ENCODE peak calls at places on chromosomes 5 and 9, in seven cellular contexts. One of them, this sample, is unnamed.

GRCh38 chr5:147391781-147392180 is 118.1 kb downstream of the DPYSL3 start:
- DNase-seq in Calu3: peak; percentile 56
- DNase-seq in DMS153: no peak
- DNase-seq in psoas muscle: peak; percentile 71
- DNase-seq in uterus: peak; percentile 43
- DNase-seq in RCC 7860: peak; percentile 82
- DNase-seq in LoVo: peak; percentile 29
- DNase-seq in this sample: no peak

GRCh38 chr5:142441638-142442037 is 116.8 kb upstream of the SPRY4 start:
- DNase-seq in Calu3: no peak
- DNase-seq in DMS153: no peak
- DNase-seq in psoas muscle: no peak
- DNase-seq in uterus: peak; percentile 43
- DNase-seq in RCC 7860: no peak
- DNase-seq in LoVo: no peak
- DNase-seq in this sample: no peak

GRCh38 chr5:136027316-136027715 is 1.5 kb upstream of the TGFBI start:
- DNase-seq in Calu3: no peak
- DNase-seq in DMS153: no peak
- DNase-seq in psoas muscle: no peak
- DNase-seq in uterus: no peak
- DNase-seq in RCC 7860: no peak
- DNase-seq in LoVo: no peak
- DNase-seq in this sample: no peak

GRCh38 chr5:103014983-103015382 is 105.0 kb downstream of the GIN1 start:
- DNase-seq in Calu3: no peak
- DNase-seq in DMS153: no peak
- DNase-seq in psoas muscle: no peak
- DNase-seq in uterus: no peak
- DNase-seq in RCC 7860: no peak
- DNase-seq in LoVo: no peak
- DNase-seq in this sample: no peak

GRCh38 chr5:154540600-154540999 is 62.6 kb upstream of the HAND1 start:
- DNase-seq in Calu3: no peak
- DNase-seq in DMS153: no peak
- DNase-seq in psoas muscle: no peak
- DNase-seq in uterus: no peak
- DNase-seq in RCC 7860: no peak
- DNase-seq in LoVo: no peak
- DNase-seq in this sample: no peak

GRCh38 chr5:166781729-166782128 is 1509.7 kb upstream of the WWC1 start:
- DNase-seq in Calu3: no peak
- DNase-seq in DMS153: no peak
- DNase-seq in psoas muscle: no peak
- DNase-seq in uterus: no peak
- DNase-seq in RCC 7860: no peak
- DNase-seq in LoVo: no peak
- DNase-seq in this sample: no peak

GRCh38 chr5:1668141-1668721 is 131.4 kb downstream of the MRPL36 start:
- DNase-seq in Calu3: no peak
- DNase-seq in DMS153: no peak
- DNase-seq in psoas muscle: no peak
- DNase-seq in uterus: no peak
- DNase-seq in RCC 7860: no peak
- DNase-seq in LoVo: no peak
- DNase-seq in this sample: no peak

GRCh38 chr9:99876190-99876589 is 30.3 kb upstream of the STX17 start:
- DNase-seq in Calu3: no peak
- DNase-seq in DMS153: no peak
- DNase-seq in psoas muscle: no peak
- DNase-seq in uterus: no peak
- DNase-seq in RCC 7860: no peak
- DNase-seq in LoVo: no peak
- DNase-seq in this sample: no peak

GRCh38 chr5:173778784-173779304 is 109.3 kb upstream of the CPEB4 start:
- DNase-seq in Calu3: peak; percentile 40
- DNase-seq in DMS153: no peak
- DNase-seq in psoas muscle: no peak
- DNase-seq in uterus: no peak
- DNase-seq in RCC 7860: no peak
- DNase-seq in LoVo: no peak
- DNase-seq in this sample: no peak

GRCh38 chr5:43024217-43024616 is 15.9 kb downstream of the ANXA2R start:
- DNase-seq in Calu3: no peak
- DNase-seq in DMS153: no peak
- DNase-seq in psoas muscle: no peak
- DNase-seq in uterus: no peak
- DNase-seq in RCC 7860: no peak
- DNase-seq in LoVo: no peak
- DNase-seq in this sample: no peak

This sample was measured in left ventricle myocardium inferior.